ENCODE peak calls at places on chromosomes 16 and 17, in six cellular contexts. L, M, R, V, Z and T are unnamed samples.

GRCh38 chr17:14359251-14359939 is 58.5 kb downstream of the HS3ST3B1 start:
- DNase-seq in L (no peak), M (no peak), V (no peak), Z (no peak), R (peak; percentile 17), T (peak; percentile 62)

GRCh38 chr17:81656835-81657234 is 493 bp upstream of the PDE6G start:
- DNase-seq in M (no peak), V (no peak), L (no peak), R (no peak), Z (no peak), T (no peak)

GRCh38 chr16:88686439-88687253 is at the start of gene SNAI3:
- DNase-seq in R (peak; percentile 58), V (peak; percentile 89), Z (peak; percentile 95), M (peak; percentile 56), L (no peak), T (peak; percentile 89)

GRCh38 chr17:44078412-44078811 is 7.9 kb downstream of the G6PC3 start:
- DNase-seq in R (no peak), V (no peak), Z (no peak), L (no peak), M (no peak), T (no peak)

GRCh38 chr17:81967533-81968395 is 6.8 kb upstream of the NOTUM start:
- DNase-seq in R (peak; percentile 66), Z (peak; percentile 94), V (peak; percentile 78), M (peak; percentile 89), L (peak; percentile 93), T (peak; percentile 88)

GRCh38 chr17:51064061-51064735 is 56.5 kb downstream of the SPAG9 start:
- DNase-seq in M (no peak), L (no peak), R (no peak), V (no peak), Z (no peak), T (no peak)

GRCh38 chr17:79720705-79721295 is 9.9 kb upstream of the ENPP7 start:
- DNase-seq in V (no peak), L (no peak), M (no peak), Z (no peak), R (no peak), T (no peak)

GRCh38 chr17:78497115-78497540 is 80.1 kb downstream of the DNAH17 start:
- DNase-seq in L (peak; percentile 87), Z (peak; percentile 87), R (peak; percentile 70), M (peak; percentile 85), V (peak; percentile 97), T (peak; percentile 36)

GRCh38 chr16:54655171-54655590 is 275.5 kb upstream of the IRX5 start:
- DNase-seq in R (no peak), Z (peak; percentile 57), M (peak; percentile 75), V (no peak), L (no peak), T (no peak)

GRCh38 chr16:84911490-84912216 is 91.9 kb downstream of the CRISPLD2 start:
- DNase-seq in Z (no peak), M (peak; percentile 72), V (no peak), R (peak; percentile 59), L (no peak), T (no peak)

GRCh38 chr17:32659419-32659842 is 172.6 kb downstream of the CDK5R1 start:
- DNase-seq in Z (peak; percentile 69), M (peak; percentile 76), R (peak; percentile 61), V (peak; percentile 84), L (peak; percentile 71), T (peak; percentile 41)

GRCh38 chr16:79334127-79334526 is 266.4 kb downstream of the MAF start:
- DNase-seq in L (no peak), V (peak; percentile 4), Z (peak; percentile 59), M (no peak), R (no peak), T (no peak)

GRCh38 chr16:56933266-56933619 is 1.3 kb downstream of the HERPUD1 start:
- DNase-seq in M (no peak), R (peak; percentile 49), L (peak; percentile 25), V (no peak), Z (no peak), T (no peak)

GRCh38 chr16:11755022-11755760 is 12.5 kb upstream of the TXNDC11 start:
- DNase-seq in R (no peak), V (peak; percentile 7), Z (no peak), M (no peak), L (no peak), T (no peak)

GRCh38 chr17:2074919-2075318 is 20.0 kb downstream of the HIC1 start:
- DNase-seq in R (no peak), L (no peak), M (no peak), Z (no peak), V (no peak), T (no peak)

GRCh38 chr17:79174905-79175856 is 100.6 kb downstream of the ENGASE start:
- DNase-seq in Z (no peak), V (no peak), M (no peak), L (no peak), R (no peak), T (no peak)

GRCh38 chr16:10338426-10338825 is 47.4 kb upstream of the ATF7IP2 start:
- DNase-seq in M (peak; percentile 25), R (no peak), L (peak; percentile 71), V (no peak), Z (no peak), T (no peak)

GRCh38 chr16:15055141-15056053 is 477 bp downstream of the NTAN1 start:
- DNase-seq in L (peak; percentile 82), R (no peak), Z (peak; percentile 11), M (no peak), V (peak; percentile 30), T (peak; percentile 68)

GRCh38 chr16:28592979-28593553 is 3.8 kb downstream of the SULT1A2 start:
- DNase-seq in Z (no peak), L (no peak), V (no peak), R (no peak), M (no peak), T (no peak)

GRCh38 chr16:28596115-28596630 is 677 bp downstream of the SULT1A2 start:
- DNase-seq in R (no peak), V (no peak), M (peak; percentile 34), Z (no peak), L (no peak), T (no peak)

GRCh38 chr16:28597692-28598261 is 927 bp upstream of the SULT1A2 start:
- DNase-seq in V (no peak), M (no peak), R (no peak), Z (peak; percentile 50), L (no peak), T (no peak)

GRCh38 chr16:28592511-28592910 is 4.3 kb downstream of the SULT1A2 start:
- DNase-seq in Z (no peak), V (no peak), M (no peak), R (no peak), L (no peak), T (no peak)

GRCh38 chr16:28596840-28597691 is at the start of gene SULT1A2:
- DNase-seq in Z (peak; percentile 30), V (no peak), M (peak; percentile 56), L (no peak), R (no peak), T (no peak)
- H3K4me3 ChIP-seq in Z (no peak within 1 kb of the TSS), V (no peak within 1 kb of the TSS), M (no peak within 1 kb of the TSS), L (no peak within 1 kb of the TSS), R (no peak within 1 kb of the TSS), T (no peak within 1 kb of the TSS)

GRCh38 chr16:3121843-3122467 is 9.6 kb downstream of the ZNF205 start:
- DNase-seq in L (no peak), R (no peak), V (no peak), M (peak; percentile 72), Z (no peak), T (no peak)
- H3K27ac ChIP-seq in L (no peak overlapping the region), R (no peak overlapping the region), V (no peak overlapping the region), M (no peak overlapping the region), Z (no peak overlapping the region), T (no peak overlapping the region)

GRCh38 chr17:19651461-19652238 is 3.1 kb downstream of the ALDH3A2 start:
- DNase-seq in M (no peak), Z (no peak), V (no peak), R (no peak), L (no peak), T (no peak)
- H3K9me3 ChIP-seq in M (no peaks in the 10 kb centered on the region), Z (no peaks in the 10 kb centered on the region), V (no peaks in the 10 kb centered on the region), R (peaks cover 7% of the 10 kb centered on the region), L (no peaks in the 10 kb centered on the region), T (no peaks in the 10 kb centered on the region)

GRCh38 chr16:67173323-67173722 is 3.0 kb downstream of the NOL3 start:
- DNase-seq in V (no peak), M (no peak), L (no peak), Z (no peak), R (no peak), T (no peak)
- H3K4me3 ChIP-seq in V (peak overlapping the region; percentile 50), M (peak overlapping the region; percentile 27), L (peak overlapping the region; percentile 52), Z (peak overlapping the region; percentile 46), R (no peak overlapping the region), T (peak overlapping the region; percentile 58)

GRCh38 chr17:56320443-56320842 is 167.2 kb downstream of the ANKFN1 start:
- DNase-seq in V (no peak), Z (peak; percentile 71), R (no peak), M (no peak), L (no peak), T (no peak)
- H3K27ac ChIP-seq in V (no peak overlapping the region), Z (peak overlapping the region; percentile 73), R (no peak overlapping the region), M (no peak overlapping the region), L (no peak overlapping the region), T (no peak overlapping the region)